ENCODE peak calls at places on chromosomes 7 and 10, in eight cellular contexts. E, H, B, C, U, G, P and J are unnamed samples.

GRCh38 chr7:89246196-89246595 is 450.7 kb upstream of the TEX47 start:
- DNase-seq in U (no peak), C (no peak), E (no peak), P (no peak), H (no peak), B (no peak), G (no peak), J (no peak)

GRCh38 chr10:132850246-132850645 is 64.3 kb upstream of the NKX6-2 start:
- DNase-seq in G (peak; percentile 21), U (peak; percentile 46), H (no peak), C (no peak), B (peak; percentile 24), E (no peak), P (no peak), J (no peak)

GRCh38 chr10:30701471-30702173 is 72.1 kb upstream of the LYZL2 start:
- DNase-seq in B (no peak), P (no peak), U (no peak), C (no peak), E (no peak), H (no peak), G (peak; percentile 89), J (peak; percentile 32)

GRCh38 chr10:94423627-94424026 is 21.3 kb downstream of the TBC1D12 start:
- DNase-seq in E (no peak), U (no peak), C (no peak), H (no peak), G (no peak), P (no peak), B (no peak), J (no peak)

GRCh38 chr7:114708646-114709045 is 213.2 kb upstream of the MDFIC start:
- DNase-seq in G (no peak), C (no peak), U (no peak), H (no peak), P (peak; percentile 5), E (no peak), B (peak; percentile 69), J (no peak)

GRCh38 chr7:20352573-20353304 is 22.0 kb downstream of the ITGB8 start:
- DNase-seq in C (no peak), E (no peak), P (no peak), G (no peak), B (no peak), U (no peak), H (no peak), J (no peak)

GRCh38 chr10:128035557-128035973 is 90.7 kb downstream of the MKI67 start:
- DNase-seq in C (no peak), E (no peak), G (peak; percentile 82), H (peak; percentile 50), B (peak; percentile 82), U (peak; percentile 71), P (no peak), J (peak; percentile 47)

GRCh38 chr10:11177926-11178453 is 160.3 kb downstream of the CELF2 start:
- DNase-seq in G (peak; percentile 64), P (no peak), B (no peak), U (no peak), H (peak; percentile 34), E (no peak), C (no peak), J (no peak)

GRCh38 chr10:70381491-70382421 is 669 bp downstream of the LRRC20 start:
- DNase-seq in G (peak; percentile 58), P (no peak), H (peak; percentile 68), C (no peak), E (peak; percentile 44), B (peak; percentile 58), U (peak; percentile 78), J (peak; percentile 83)

GRCh38 chr10:3107426-3107961 is 40.1 kb downstream of the PFKP start:
- DNase-seq in P (peak; percentile 72), B (no peak), C (peak; percentile 86), H (peak; percentile 81), G (peak; percentile 63), U (peak; percentile 90), E (peak; percentile 82), J (no peak)

GRCh38 chr10:58531084-58531695 is 18.5 kb downstream of the BICC1 start:
- DNase-seq in B (peak; percentile 71), U (no peak), P (peak; percentile 32), E (no peak), C (no peak), H (no peak), G (peak; percentile 78), J (peak; percentile 68)

GRCh38 chr10:42875792-42876191 is 93.2 kb downstream of the BMS1 start:
- DNase-seq in E (no peak), C (no peak), H (no peak), G (no peak), P (no peak), B (no peak), U (no peak), J (peak; percentile 73)

GRCh38 chr7:115471891-115472290 is 550.0 kb downstream of the MDFIC start:
- DNase-seq in G (no peak), U (no peak), E (no peak), B (no peak), H (no peak), P (no peak), C (no peak), J (no peak)

GRCh38 chr10:65660006-65660405 is 1265.8 kb upstream of the LRRTM3 start:
- DNase-seq in E (no peak), C (no peak), G (no peak), U (no peak), H (no peak), P (no peak), B (no peak), J (no peak)

GRCh38 chr7:29807179-29807841 is 1.0 kb downstream of the WIPF3 start:
- DNase-seq in H (peak; percentile 48), G (peak; percentile 55), C (no peak), U (no peak), B (peak; percentile 72), P (peak; percentile 38), E (peak; percentile 64), J (no peak)

GRCh38 chr7:26944486-26944885 is 80.1 kb upstream of the SKAP2 start:
- DNase-seq in E (no peak), U (no peak), P (no peak), B (no peak), C (no peak), G (no peak), H (no peak), J (no peak)

DNA sequence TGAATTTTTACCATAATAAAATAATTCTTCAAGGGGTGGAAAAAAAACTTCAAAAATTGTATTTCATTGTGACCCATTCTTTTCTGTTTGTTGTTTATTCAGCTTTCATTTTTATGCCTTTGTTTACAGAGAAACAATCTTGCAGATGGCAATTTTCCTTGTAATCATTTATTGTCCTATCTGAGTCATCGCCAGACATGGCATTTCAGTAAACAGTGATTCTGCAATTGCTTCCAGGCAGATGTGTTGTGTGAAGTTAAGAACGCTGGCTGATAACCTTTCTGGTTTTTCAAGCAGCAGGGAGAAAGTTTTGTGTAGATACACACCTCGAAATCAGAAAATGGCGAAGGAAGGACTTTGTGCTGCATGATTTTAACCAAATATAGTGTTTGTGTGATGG is 80.7 kb upstream of the RPA3 start:
- DNase-seq in P (no peak), U (no peak), B (no peak), C (no peak), H (no peak), E (no peak), G (no peak), J (peak; percentile 47)
- TF ChIP-seq CTCF in P (no peak), U (no peak), B (no peak), C (no peak), H (no peak), E (no peak), G (no peak), J (no peak)

GRCh38 chr10:92103376-92104084 is 180.0 kb downstream of the BTAF1 start:
- DNase-seq in U (no peak), H (no peak), G (no peak), C (no peak), B (no peak), E (no peak), P (no peak), J (no peak)

GRCh38 chr10:92108120-92108519 is 182.8 kb downstream of the CPEB3 start:
- DNase-seq in P (no peak), G (no peak), H (no peak), E (no peak), B (no peak), U (no peak), C (no peak), J (no peak)

DNA sequence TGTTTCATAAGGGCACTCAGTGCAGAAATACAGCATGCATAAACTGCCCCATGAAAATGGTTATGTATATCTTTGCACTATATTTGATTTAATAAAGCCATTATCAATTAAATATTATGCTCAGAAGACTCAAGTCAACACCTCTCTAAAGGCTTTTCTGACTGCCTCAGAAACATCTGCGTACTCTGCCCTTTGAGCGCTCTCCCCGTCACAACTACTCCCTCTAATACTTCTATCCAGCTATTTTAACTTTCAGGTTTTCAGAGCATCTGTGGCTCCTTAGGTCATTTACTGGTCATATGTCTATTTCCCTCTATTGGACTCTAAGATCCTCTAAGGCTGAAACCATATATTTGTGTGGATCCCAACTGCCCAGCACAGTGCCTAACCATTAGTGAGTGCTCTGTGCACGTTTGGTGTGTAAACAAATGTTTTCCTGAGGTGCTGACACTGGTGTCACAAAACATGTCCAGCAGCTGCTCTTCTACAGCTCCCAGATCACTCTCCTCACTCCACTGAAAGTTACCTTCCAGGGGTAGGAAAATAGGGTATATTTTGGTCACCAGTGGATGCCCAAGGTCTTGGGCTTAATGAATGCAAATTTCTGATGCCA is 179.1 kb downstream of the BTAF1 start:
- DNase-seq in P (no peak), H (no peak), B (no peak), E (no peak), C (no peak), G (no peak), U (no peak), J (no peak)
- H3K9me3 ChIP-seq in P (no peaks in the 10 kb centered on the region), H (no peaks in the 10 kb centered on the region), B (no peaks in the 10 kb centered on the region), E (no peaks in the 10 kb centered on the region), C (no peaks in the 10 kb centered on the region), G (no peaks in the 10 kb centered on the region), U (no peaks in the 10 kb centered on the region), J (no peaks in the 10 kb centered on the region)

GRCh38 chr10:88565072-88565471 is 18.0 kb downstream of the RNLS start:
- DNase-seq in P (no peak), E (no peak), U (no peak), H (no peak), B (no peak), C (no peak), G (no peak), J (no peak)
- TF ChIP-seq CTCF in P (no peak), E (no peak), U (peak; percentile 48), H (peak; percentile 52), B (peak; percentile 43), C (peak; percentile 15), G (peak; percentile 47), J (peak; percentile 43)

GRCh38 chr7:1608318-1608717 is 38.5 kb upstream of the PSMG3 start:
- DNase-seq in P (no peak), C (no peak), H (no peak), G (no peak), E (no peak), U (no peak), B (no peak), J (no peak)

GRCh38 chr7:1610013-1610677 is 40.3 kb upstream of the PSMG3 start:
- DNase-seq in B (no peak), E (no peak), U (no peak), P (no peak), H (no peak), C (no peak), G (no peak), J (no peak)

GRCh38 chr7:1607686-1608085 is 37.9 kb upstream of the PSMG3 start:
- DNase-seq in B (peak; percentile 57), U (no peak), C (no peak), E (no peak), G (no peak), P (no peak), H (no peak), J (no peak)

GRCh38 chr7:1610678-1611302 is 41.0 kb upstream of the PSMG3 start:
- DNase-seq in G (no peak), U (no peak), C (no peak), B (no peak), H (no peak), P (no peak), E (no peak), J (no peak)

GRCh38 chr7:1611708-1612241 is 41.9 kb upstream of the PSMG3 start:
- DNase-seq in E (no peak), P (no peak), B (no peak), C (no peak), U (no peak), H (no peak), G (no peak), J (no peak)
- H3K9me3 ChIP-seq in E (no peaks in the 10 kb centered on the region), P (no peaks in the 10 kb centered on the region), B (no peaks in the 10 kb centered on the region), C (no peaks in the 10 kb centered on the region), U (no peaks in the 10 kb centered on the region), H (no peaks in the 10 kb centered on the region), G (no peaks in the 10 kb centered on the region), J (no peaks in the 10 kb centered on the region)